ENCODE peak calls at places on chromosomes 3 and 15, in seven cellular contexts. J is tibial nerve, A is psoas muscle, M is left ventricle myocardium inferior, L is brain microvascular endothelial cell, G is GM12878, N is PC-3. R is an unnamed sample.

GRCh38 chr15:29632671-29633406 is 189.4 kb downstream of the TJP1 start:
- DNase-seq in J (no peak), A (no peak), M (no peak), L (no peak), G (no peak), N (no peak), R (peak; percentile 5)

GRCh38 chr15:60831540-60831939 is 352.6 kb upstream of the ICE2 start:
- DNase-seq in J (no peak), A (no peak), M (no peak), L (no peak), G (no peak), N (no peak), R (no peak)

GRCh38 chr3:138915503-138916498 is 31.1 kb downstream of the FOXL2 start:
- DNase-seq in J (peak; percentile 90), A (peak; percentile 95), M (peak; percentile 95), L (peak; percentile 83), G (peak; percentile 34), N (peak; percentile 87), R (peak; percentile 62)

GRCh38 chr3:189908646-189909045 is 212.1 kb downstream of the P3H2 start:
- DNase-seq in J (no peak), A (no peak), M (no peak), L (peak; percentile 49), G (no peak), N (peak; percentile 97), R (peak; percentile 100)

GRCh38 chr3:126955004-126955790 is 27.7 kb upstream of the PLXNA1 start:
- DNase-seq in J (no peak), A (no peak), M (peak; percentile 3), L (no peak), G (peak; percentile 20), N (no peak), R (no peak)

GRCh38 chr3:109149078-109149477 is 12.6 kb downstream of the C3orf85 start:
- DNase-seq in J (no peak), A (no peak), M (no peak), L (no peak), G (no peak), N (no peak), R (no peak)

GRCh38 chr3:182052360-182052759 is 340.6 kb downstream of the SOX2 start:
- DNase-seq in J (no peak), A (no peak), M (no peak), L (no peak), G (no peak), N (no peak), R (peak; percentile 99)

GRCh38 chr15:82726816-82727215 is 17.1 kb upstream of the AP3B2 start:
- DNase-seq in J (no peak), A (no peak), M (no peak), L (no peak), G (no peak), N (no peak), R (no peak)

GRCh38 chr3:112333386-112334334 is 704 bp downstream of the CD200 start:
- DNase-seq in J (no peak), A (no peak), M (peak; percentile 13), L (no peak), G (no peak), N (no peak), R (no peak)

GRCh38 chr3:165983284-165983683 is 146.1 kb upstream of the BCHE start:
- DNase-seq in J (no peak), A (no peak), M (no peak), L (peak; percentile 5), G (no peak), N (peak; percentile 48), R (peak; percentile 44)

GRCh38 chr15:84894743-84895425 is 10.4 kb downstream of the SLC28A1 start:
- DNase-seq in J (no peak), A (no peak), M (no peak), L (no peak), G (no peak), N (peak; percentile 61), R (no peak)

GRCh38 chr15:66193066-66193465 is 60.5 kb downstream of the MEGF11 start:
- DNase-seq in J (no peak), A (no peak), M (no peak), L (no peak), G (no peak), N (peak; percentile 24), R (no peak)

GRCh38 chr15:59223736-59224135 is 17.1 kb downstream of the LDHAL6B start:
- DNase-seq in J (no peak), A (no peak), M (no peak), L (no peak), G (no peak), N (no peak), R (no peak)

GRCh38 chr3:63048365-63048764 is 173.1 kb upstream of the CADPS start:
- DNase-seq in J (no peak), A (no peak), M (no peak), L (no peak), G (no peak), N (no peak), R (peak; percentile 62)

GRCh38 chr3:63050548-63050947 is 175.3 kb upstream of the CADPS start:
- DNase-seq in J (no peak), A (no peak), M (no peak), L (no peak), G (no peak), N (no peak), R (no peak)

GRCh38 chr3:63048927-63049326 is 173.7 kb upstream of the CADPS start:
- DNase-seq in J (no peak), A (peak; percentile 11), M (no peak), L (no peak), G (no peak), N (no peak), R (no peak)

GRCh38 chr3:63047068-63047467 is 171.9 kb upstream of the CADPS start:
- DNase-seq in J (no peak), A (no peak), M (no peak), L (no peak), G (no peak), N (no peak), R (no peak)

GRCh38 chr3:63051920-63052319 is 176.7 kb upstream of the CADPS start:
- DNase-seq in J (no peak), A (no peak), M (no peak), L (peak; percentile 4), G (no peak), N (no peak), R (peak; percentile 8)
- H3K4me3 ChIP-seq in J (no peak overlapping the region), A (no peak overlapping the region), M (no peak overlapping the region), L (no peak overlapping the region), G (no peak overlapping the region), N (no peak overlapping the region), R (no peak overlapping the region)

GRCh38 chr15:73287019-73287418 is 81.7 kb downstream of the HCN4 start:
- DNase-seq in J (no peak), A (no peak), M (no peak), L (no peak), G (no peak), N (no peak), R (no peak)

GRCh38 chr15:73286356-73286755 is 82.4 kb downstream of the HCN4 start:
- DNase-seq in J (no peak), A (no peak), M (no peak), L (peak; percentile 6), G (no peak), N (no peak), R (no peak)

GRCh38 chr15:73284073-73284472 is 84.7 kb downstream of the HCN4 start:
- DNase-seq in J (no peak), A (no peak), M (no peak), L (no peak), G (no peak), N (peak; percentile 55), R (no peak)

GRCh38 chr15:73283341-73283962 is 85.3 kb downstream of the HCN4 start:
- DNase-seq in J (no peak), A (no peak), M (no peak), L (no peak), G (no peak), N (no peak), R (no peak)

DNA sequence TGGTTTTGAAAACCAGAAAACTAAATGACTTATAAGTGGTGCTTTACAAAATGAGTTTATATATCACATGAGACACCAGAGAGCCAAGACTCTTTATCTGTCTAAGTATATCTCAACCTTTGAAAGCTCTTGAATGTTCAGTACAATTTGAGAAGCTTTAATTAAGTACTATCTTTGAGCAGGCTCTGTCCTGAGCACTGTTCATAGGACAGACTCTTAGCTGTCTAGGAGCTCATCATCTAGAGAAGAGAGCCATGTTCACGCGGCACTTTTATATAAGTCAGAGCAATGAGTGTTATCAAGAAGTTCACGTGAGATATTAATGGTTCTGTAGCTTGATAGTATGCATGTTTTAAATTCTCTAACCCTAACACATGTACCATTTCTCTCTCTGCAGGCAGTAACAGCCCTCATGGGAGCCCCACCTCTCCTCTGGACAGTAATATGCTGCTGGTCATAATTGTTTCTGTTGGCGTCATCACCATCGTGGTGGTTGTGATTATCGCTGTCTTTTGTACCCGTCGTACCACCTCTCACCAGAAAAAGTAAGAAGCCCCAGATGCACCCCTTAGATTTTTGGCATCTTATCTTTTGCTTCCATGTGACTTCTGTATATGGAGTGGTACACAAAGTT is 86.1 kb downstream of the HCN4 start:
- DNase-seq in J (no peak), A (no peak), M (no peak), L (no peak), G (no peak), N (no peak), R (no peak)
- H3K36me3 ChIP-seq in J (peaks cover 71% of the 10 kb centered on the region), A (peaks cover 7% of the 10 kb centered on the region), M (peaks cover 17% of the 10 kb centered on the region), L (no peaks in the 10 kb centered on the region), G (no peaks in the 10 kb centered on the region), N (no peaks in the 10 kb centered on the region), R (no peaks in the 10 kb centered on the region)

GRCh38 chr3:155080692-155081091 is 573 bp downstream of the MME start:
- DNase-seq in J (no peak), A (no peak), M (no peak), L (no peak), G (no peak), N (no peak), R (no peak)

GRCh38 chr3:155079795-155080546 is at the start of gene MME:
- DNase-seq in J (peak; percentile 7), A (peak; percentile 58), M (peak; percentile 29), L (peak; percentile 27), G (no peak), N (peak; percentile 38), R (no peak)

GRCh38 chr3:155075200-155075599 is 4.9 kb upstream of the MME start:
- DNase-seq in J (no peak), A (no peak), M (no peak), L (no peak), G (no peak), N (no peak), R (no peak)

GRCh38 chr3:155076888-155077287 is 3.2 kb upstream of the MME start:
- DNase-seq in J (no peak), A (no peak), M (no peak), L (no peak), G (no peak), N (peak; percentile 34), R (peak; percentile 42)

GRCh38 chr3:155078959-155079794 is 942 bp upstream of the MME start:
- DNase-seq in J (no peak), A (no peak), M (no peak), L (peak; percentile 6), G (no peak), N (no peak), R (no peak)
- TF ChIP-seq CTCF in J (no peak), A (no peak), M (no peak), L (peak; percentile 34), G (no peak), N (no peak), R (no peak)

DNA sequence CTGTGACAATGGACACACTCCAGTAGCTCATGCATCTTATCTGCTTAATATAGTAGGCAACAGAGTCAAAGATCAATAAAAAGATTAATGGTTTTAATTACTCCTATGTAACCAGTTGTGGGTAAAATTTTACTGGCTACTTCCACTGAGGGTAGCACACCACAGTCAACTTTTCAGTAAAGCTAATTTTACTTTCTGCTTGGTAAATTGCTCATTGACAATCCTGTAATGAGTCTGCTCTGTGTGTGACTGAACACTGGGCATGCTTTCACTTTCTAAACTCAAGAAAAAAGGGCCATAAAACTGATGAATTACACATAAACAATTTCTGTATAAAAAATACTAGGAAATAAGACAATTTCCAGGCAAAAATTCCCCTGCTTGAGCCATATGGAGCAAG is 838.3 kb downstream of the VGLL3 start:
- DNase-seq in J (no peak), A (no peak), M (no peak), L (no peak), G (no peak), N (no peak), R (no peak)
- H3K4me3 ChIP-seq in J (no peak overlapping the region), A (no peak overlapping the region), M (no peak overlapping the region), L (no peak overlapping the region), G (no peak overlapping the region), N (no peak overlapping the region), R (no peak overlapping the region)